ENCODE peak calls at places on chromosome X, in nine cellular contexts. W is cardiac fibroblast, O is GM06990, D is AG09309, Z is heart right ventricle, Q is adrenal gland, F is PC-9, J is fibroblast of the aortic adventitia, L is fibroblast of pulmonary artery. S is an unnamed sample.

GRCh38 chrX:49037883-49038475 is 5.2 kb downstream of the TFE3 start:
- DNase-seq in F (peak), J (peak), Q (no peak), O (no peak), D (no peak), Z (no peak), W (peak), L (peak), S (no peak)

GRCh38 chrX:84865113-84865512 is 138.6 kb upstream of the APOOL start:
- DNase-seq in Q (no peak), J (no peak), L (peak), F (no peak), W (no peak), D (no peak), O (no peak), Z (no peak), S (peak)

GRCh38 chrX:91434351-91435168 is at the start of gene PABPC5:
- DNase-seq in D (peak), Z (peak), J (peak), F (no peak), L (peak), O (peak), W (peak), Q (peak), S (no peak)

GRCh38 chrX:19670321-19670750 is 155.0 kb upstream of the MAP3K15 start:
- DNase-seq in F (peak), Z (no peak), J (peak), L (peak), W (peak), Q (no peak), D (no peak), O (no peak), S (no peak)

GRCh38 chrX:7435822-7436221 is 287.9 kb upstream of the PUDP start:
- DNase-seq in W (no peak), L (peak), Q (no peak), J (no peak), Z (no peak), F (no peak), D (no peak), O (no peak), S (no peak)

GRCh38 chrX:848366-848765 is 217.8 kb downstream of the SHOX start:
- DNase-seq in Q (no peak), D (no peak), L (no peak), W (no peak), Z (no peak), O (no peak), J (no peak), F (no peak), S (no peak)

GRCh38 chrX:153944140-153944799 is at the start of gene RENBP:
- DNase-seq in J (no peak), Q (peak), D (no peak), O (no peak), Z (peak), W (no peak), F (no peak), L (no peak), S (no peak)

GRCh38 chrX:138858946-138859345 is 147.4 kb upstream of the FGF13 start:
- DNase-seq in J (peak), D (no peak), O (no peak), W (no peak), Q (no peak), L (no peak), Z (no peak), F (no peak), S (no peak)

GRCh38 chrX:119579414-119579813 is 5.1 kb downstream of the UBE2A start:
- DNase-seq in J (no peak), F (no peak), L (no peak), Z (no peak), D (no peak), Q (no peak), O (peak), W (no peak), S (no peak)

GRCh38 chrX:101231080-101231479 is 11.5 kb downstream of the DRP2 start:
- DNase-seq in Z (no peak), W (no peak), J (no peak), Q (no peak), D (no peak), L (no peak), F (no peak), O (no peak), S (no peak)

GRCh38 chrX:119753639-119754257 is 4.6 kb upstream of the SOWAHD start:
- DNase-seq in J (peak), D (no peak), W (peak), Z (no peak), O (no peak), Q (no peak), L (peak), F (peak), S (peak)

GRCh38 chrX:148380614-148381561 is 119.5 kb upstream of the AFF2 start:
- DNase-seq in F (no peak), Z (no peak), L (no peak), Q (no peak), W (no peak), D (no peak), O (peak), J (no peak), S (no peak)

GRCh38 chrX:154304901-154305300 is 9.3 kb downstream of the TKTL1 start:
- DNase-seq in Q (no peak), W (no peak), Z (no peak), D (no peak), F (no peak), O (no peak), L (no peak), J (no peak), S (no peak)

GRCh38 chrX:155027509-155028066 is 944 bp downstream of the FUNDC2 start:
- DNase-seq in D (peak), W (peak), F (peak), Q (peak), J (peak), Z (peak), L (peak), O (no peak), S (no peak)

GRCh38 chrX:150161092-150161672 is 201.9 kb upstream of the MAMLD1 start:
- DNase-seq in W (no peak), D (no peak), O (no peak), J (no peak), Q (no peak), F (peak), L (no peak), Z (no peak), S (no peak)

GRCh38 chrX:9352683-9353430 is 112.0 kb upstream of the TBL1X start:
- DNase-seq in D (peak), F (peak), J (peak), Z (no peak), L (peak), Q (peak), W (peak), O (peak), S (no peak)

GRCh38 chrX:153776611-153777045 is 4.2 kb upstream of the SRPK3 start:
- DNase-seq in J (no peak), L (no peak), O (no peak), F (no peak), Z (no peak), Q (no peak), W (no peak), D (no peak), S (no peak)

GRCh38 chrX:129540068-129540653 is at the start of gene OCRL:
- DNase-seq in L (peak), O (peak), F (peak), Q (peak), W (peak), J (peak), D (no peak), Z (peak), S (peak)

GRCh38 chrX:147911192-147912022 is at the start of gene FMR1:
- DNase-seq in J (peak), F (peak), Q (peak), O (peak), W (peak), D (peak), L (peak), Z (peak), S (peak)

GRCh38 chrX:68719904-68720614 is 72.6 kb downstream of the STARD8 start:
- DNase-seq in F (no peak), L (no peak), Z (no peak), J (no peak), D (no peak), O (no peak), W (no peak), Q (no peak), S (no peak)

GRCh38 chrX:50081282-50081955 is 119.4 kb downstream of the AKAP4 start:
- DNase-seq in O (no peak), J (peak), W (peak), Q (peak), Z (peak), D (no peak), F (no peak), L (peak), S (peak)

GRCh38 chrX:49139713-49140112 is 16.2 kb upstream of the GPKOW start:
- DNase-seq in W (no peak), Z (no peak), O (no peak), Q (no peak), J (no peak), D (no peak), F (no peak), L (no peak), S (no peak)

GRCh38 chrX:1205681-1206611 is 6.5 kb downstream of the CRLF2 start:
- DNase-seq in Q (peak), W (peak), O (peak), L (peak), J (peak), Z (peak), D (peak), F (peak), S (peak)

GRCh38 chrX:69031971-69032391 is 133.3 kb downstream of the PJA1 start:
- DNase-seq in L (peak), J (peak), O (no peak), D (no peak), Q (no peak), W (peak), F (peak), Z (no peak), S (no peak)

GRCh38 chrX:153651540-153652079 is 4.6 kb downstream of the DUSP9 start:
- DNase-seq in L (no peak), Q (peak), O (no peak), Z (no peak), J (no peak), F (no peak), D (no peak), W (no peak), S (no peak)

GRCh38 chrX:135480076-135480475 is 40.4 kb upstream of the INTS6L start:
- DNase-seq in O (no peak), J (no peak), F (no peak), L (no peak), Q (no peak), Z (no peak), W (no peak), D (no peak), S (no peak)

GRCh38 chrX:81259714-81260395 is 58.0 kb downstream of the SH3BGRL start:
- DNase-seq in O (no peak), D (no peak), Z (no peak), W (peak), J (peak), L (peak), F (no peak), Q (no peak), S (no peak)

GRCh38 chrX:22313757-22314156 is 41.0 kb downstream of the CBLL2 start:
- DNase-seq in L (no peak), Z (no peak), J (no peak), D (no peak), O (no peak), F (no peak), Q (no peak), W (no peak), S (no peak)

GRCh38 chrX:119251381-119251780 is 15.3 kb downstream of the PGRMC1 start:
- DNase-seq in Q (no peak), W (no peak), L (no peak), Z (no peak), D (no peak), F (no peak), J (no peak), O (no peak), S (no peak)

GRCh38 chrX:130771230-130771629 is 131.8 kb downstream of the ENOX2 start:
- DNase-seq in O (no peak), Q (no peak), W (no peak), F (no peak), D (no peak), Z (no peak), L (no peak), J (no peak), S (no peak)

GRCh38 chrX:151984328-151984727 is 9.9 kb upstream of the GABRE start:
- DNase-seq in J (peak), F (peak), Z (no peak), Q (no peak), W (peak), O (no peak), L (peak), D (peak), S (peak)

GRCh38 chrX:21745756-21746155 is 12.2 kb downstream of the SMPX start:
- DNase-seq in Z (peak), Q (peak), F (no peak), J (peak), L (peak), W (peak), O (no peak), D (no peak), S (peak)

GRCh38 chrX:40272786-40273185 is 175.0 kb upstream of the BCOR start:
- DNase-seq in Z (no peak), O (no peak), F (no peak), D (no peak), Q (no peak), J (no peak), L (no peak), W (no peak), S (no peak)

GRCh38 chrX:107629533-107629909 is 1.2 kb downstream of the PRPS1 start:
- DNase-seq in Q (no peak), J (peak), L (peak), O (no peak), W (peak), F (no peak), D (no peak), Z (no peak), S (peak)

GRCh38 chrX:56813318-56813837 is 84.3 kb downstream of the NBDY start:
- DNase-seq in J (peak), Q (no peak), Z (no peak), O (no peak), L (peak), D (peak), F (no peak), W (peak), S (no peak)

GRCh38 chrX:39759526-39760224 is 338.1 kb downstream of the BCOR start:
- DNase-seq in W (peak), L (peak), D (no peak), F (no peak), J (peak), Q (peak), Z (no peak), O (no peak), S (no peak)

GRCh38 chrX:13078739-13079444 is 34.5 kb upstream of the FAM9C start:
- DNase-seq in L (peak), J (peak), D (peak), Q (peak), O (no peak), Z (peak), F (no peak), W (peak), S (peak)

GRCh38 chrX:153407736-153408135 is 3.5 kb upstream of the ZFP92 start:
- DNase-seq in O (no peak), D (no peak), Z (no peak), J (no peak), F (no peak), L (no peak), W (no peak), Q (no peak), S (no peak)

GRCh38 chrX:17736856-17737706 is at the start of gene SCML1:
- DNase-seq in O (peak), Q (peak), L (peak), W (peak), F (peak), D (peak), Z (peak), J (peak), S (peak)

GRCh38 chrX:70552174-70552704 is 107.6 kb downstream of the DLG3 start:
- DNase-seq in W (peak), D (no peak), O (no peak), F (no peak), J (peak), L (peak), Q (no peak), Z (no peak), S (no peak)
- TF ChIP-seq CTCF in W (no peak), D (no peak), O (no peak), F (no peak), J (no peak), L (no peak), Q (no peak), Z (no peak), S (no peak)

GRCh38 chrX:66760648-66761047 is 121.8 kb upstream of the EDA2R start:
- DNase-seq in W (no peak), Z (no peak), Q (no peak), O (no peak), J (peak), D (no peak), L (peak), F (no peak), S (no peak)
- TF ChIP-seq CTCF in W (no peak), Z (no peak), Q (peak), O (no peak), J (no peak), D (peak), L (no peak), F (peak), S (no peak)

GRCh38 chrX:45806410-45807121 is 605.9 kb upstream of the DIPK2B start:
- DNase-seq in F (no peak), Q (no peak), W (peak), L (peak), Z (no peak), D (peak), J (peak), O (peak), S (no peak)

GRCh38 chrX:45807572-45808425 is 607.1 kb upstream of the DIPK2B start:
- DNase-seq in L (peak), D (no peak), Q (no peak), J (peak), O (no peak), Z (no peak), W (peak), F (no peak), S (peak)

GRCh38 chrX:45815389-45815788 is 614.7 kb upstream of the DIPK2B start:
- DNase-seq in J (no peak), O (no peak), Q (no peak), Z (no peak), L (no peak), D (no peak), F (no peak), W (no peak), S (no peak)

DNA sequence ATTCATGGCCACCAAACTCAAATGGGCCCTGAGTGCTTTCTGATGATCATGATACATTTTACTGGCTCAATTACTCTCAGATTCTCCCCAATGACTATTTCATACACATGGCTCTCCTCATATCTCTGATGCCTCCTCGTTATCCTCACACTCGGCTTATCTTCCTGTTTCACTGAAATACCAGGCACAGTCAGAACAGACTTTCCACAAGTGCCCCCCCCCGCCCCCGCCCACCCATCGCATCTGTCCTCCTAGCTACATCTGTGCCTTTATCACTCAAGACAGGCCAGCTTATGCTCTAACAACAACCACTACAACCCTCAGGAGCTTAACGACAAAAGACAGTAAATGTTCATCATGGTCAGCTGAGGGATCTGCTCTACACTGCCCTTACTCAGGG is 610.6 kb upstream of the DIPK2B start:
- DNase-seq in Z (no peak), L (no peak), D (no peak), W (no peak), Q (no peak), J (no peak), O (no peak), F (no peak), S (no peak)
- TF ChIP-seq CTCF in Z (no peak), L (no peak), D (no peak), W (no peak), Q (no peak), J (no peak), O (no peak), F (no peak), S (no peak)

DNA sequence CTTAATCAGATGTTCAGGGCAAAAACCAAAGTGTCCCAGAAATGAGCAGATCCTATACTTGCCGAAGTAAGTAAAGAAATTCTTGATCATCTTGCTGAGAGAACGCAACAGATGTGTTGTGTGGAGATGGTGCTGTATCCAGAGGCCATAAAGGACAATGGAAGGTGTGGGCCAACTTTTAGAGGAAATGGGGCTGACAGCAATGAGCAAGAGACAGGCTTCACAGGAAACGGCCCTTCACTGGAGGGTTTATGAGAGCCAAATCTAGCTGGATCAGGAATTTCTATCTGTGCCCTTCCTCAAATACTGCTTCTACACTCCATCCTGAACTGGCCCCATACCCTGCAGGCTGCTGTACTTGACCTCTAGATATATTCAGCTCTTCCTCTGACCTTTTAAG is 583.9 kb upstream of the DIPK2B start:
- DNase-seq in L (no peak), F (no peak), D (no peak), W (no peak), J (no peak), Q (no peak), O (no peak), Z (no peak), S (no peak)
- TF ChIP-seq CTCF in L (no peak), F (no peak), D (no peak), W (no peak), J (no peak), Q (no peak), O (no peak), Z (no peak), S (no peak)

S was measured in Calu3.